ENCODE peak calls at places on chromosomes 11 and 22, in four cellular contexts. H, T, V and F are unnamed samples.

GRCh38 chr11:117752721-117753237 is 44.2 kb downstream of the DSCAML1 start:
- DNase-seq in H (no peak), T (no peak), V (no peak), F (no peak)

GRCh38 chr11:92727769-92728168 is 241.7 kb upstream of the MTNR1B start:
- DNase-seq in H (no peak), T (no peak), V (no peak), F (no peak)

GRCh38 chr11:118885831-118886571 is 2.3 kb downstream of the CXCR5 start:
- DNase-seq in H (no peak), T (no peak), V (no peak), F (no peak)

GRCh38 chr11:123762422-123762821 is 8.1 kb upstream of the OR6X1 start:
- DNase-seq in H (no peak), T (no peak), V (no peak), F (no peak)

GRCh38 chr11:65780770-65781151 is at the start of gene AP5B1:
- DNase-seq in H (no peak), T (peak), V (no peak), F (no peak)

GRCh38 chr11:129723146-129723963 is 92.3 kb upstream of the TMEM45B start:
- DNase-seq in H (no peak), T (no peak), V (no peak), F (no peak)

GRCh38 chr11:68371176-68372041 is 59.0 kb downstream of the LRP5 start:
- DNase-seq in H (no peak), T (peak), V (no peak), F (no peak)

GRCh38 chr22:37095113-37095512 is 14.4 kb downstream of the TMPRSS6 start:
- DNase-seq in H (no peak), T (no peak), V (no peak), F (no peak)

GRCh38 chr11:116605543-116605942 is 167.2 kb downstream of the BUD13 start:
- DNase-seq in H (peak), T (no peak), V (no peak), F (no peak)

GRCh38 chr22:35963237-35963810 is 65.3 kb downstream of the RBFOX2 start:
- DNase-seq in H (no peak), T (no peak), V (no peak), F (no peak)

GRCh38 chr22:27863556-27863955 is 55.5 kb downstream of the PITPNB start:
- DNase-seq in H (no peak), T (no peak), V (no peak), F (no peak)

GRCh38 chr22:44425356-44425755 is 72.7 kb downstream of the RTL6 start:
- DNase-seq in H (no peak), T (no peak), V (no peak), F (no peak)

GRCh38 chr11:12133539-12134238 is 23.3 kb downstream of the MICAL2 start:
- DNase-seq in H (no peak), T (no peak), V (no peak), F (no peak)

GRCh38 chr22:38402204-38402603 is 52.8 kb downstream of the KCNJ4 start:
- DNase-seq in H (no peak), T (no peak), V (no peak), F (no peak)

GRCh38 chr11:62601364-62602140 is at the start of gene MTA2:
- DNase-seq in H (peak), T (peak), V (peak), F (peak)

GRCh38 chr11:272931-273198 is 5.3 kb upstream of the NLRP6 start:
- DNase-seq in H (no peak), T (no peak), V (no peak), F (no peak)

GRCh38 chr11:17383466-17383865 is 5.0 kb downstream of the KCNJ11 start:
- DNase-seq in H (no peak), T (no peak), V (no peak), F (no peak)

GRCh38 chr11:14644396-14645246 is 1.0 kb downstream of the PDE3B start:
- DNase-seq in H (peak), T (no peak), V (no peak), F (no peak)

GRCh38 chr11:108494182-108494581 is 4.0 kb downstream of the POGLUT3 start:
- DNase-seq in H (no peak), T (no peak), V (no peak), F (no peak)

GRCh38 chr11:133746663-133747306 is 98.5 kb downstream of the SPATA19 start:
- DNase-seq in H (no peak), T (no peak), V (no peak), F (no peak)

GRCh38 chr22:38110008-38110862 is at the start of gene BAIAP2L2:
- DNase-seq in H (no peak), T (no peak), V (no peak), F (no peak)

GRCh38 chr11:12117200-12117995 is 7.0 kb downstream of the MICAL2 start:
- DNase-seq in H (no peak), T (no peak), V (no peak), F (peak)

GRCh38 chr11:32893091-32893946 is 708 bp downstream of the QSER1 start:
- DNase-seq in H (peak), T (peak), V (peak), F (no peak)

GRCh38 chr22:36419177-36419911 is 31.6 kb upstream of the MYH9 start:
- DNase-seq in H (no peak), T (peak), V (peak), F (no peak)

GRCh38 chr11:125201525-125202121 is 37.1 kb downstream of the PKNOX2 start:
- DNase-seq in H (no peak), T (no peak), V (no peak), F (no peak)

GRCh38 chr22:32475428-32476010 is 908 bp downstream of the FBXO7 start:
- DNase-seq in H (peak), T (peak), V (no peak), F (no peak)

GRCh38 chr11:1706634-1707400 is 9.8 kb downstream of the KRTAP5-6 start:
- DNase-seq in H (no peak), T (peak), V (no peak), F (no peak)

GRCh38 chr11:91093141-91093540 is 870.3 kb upstream of the CHORDC1 start:
- DNase-seq in H (no peak), T (no peak), V (no peak), F (no peak)

GRCh38 chr11:8092587-8093424 is 11.8 kb downstream of the TUB start:
- DNase-seq in H (peak), T (peak), V (peak), F (peak)

GRCh38 chr22:27966168-27967064 is 47.4 kb upstream of the PITPNB start:
- DNase-seq in H (no peak), T (no peak), V (no peak), F (no peak)

GRCh38 chr11:68414457-68415221 is 45.9 kb upstream of the PPP6R3 start:
- DNase-seq in H (no peak), T (no peak), V (no peak), F (no peak)

GRCh38 chr22:29510542-29510941 is 30.5 kb downstream of the NEFH start:
- DNase-seq in H (no peak), T (no peak), V (no peak), F (no peak)

GRCh38 chr11:121391914-121392313 is 60.2 kb upstream of the SORL1 start:
- DNase-seq in H (no peak), T (no peak), V (no peak), F (no peak)

GRCh38 chr11:75524576-75525432 is 937 bp downstream of the GDPD5 start:
- DNase-seq in H (no peak), T (peak), V (no peak), F (no peak)

GRCh38 chr11:5224538-5225479 is 2.1 kb downstream of the HBB start:
- DNase-seq in H (no peak), T (no peak), V (no peak), F (no peak)

GRCh38 chr11:131447268-131447667 is 76.9 kb downstream of the NTM start:
- DNase-seq in H (no peak), T (no peak), V (no peak), F (no peak)

GRCh38 chr11:47399860-47400812 is 8.3 kb upstream of the SLC39A13 start:
- DNase-seq in H (no peak), T (no peak), V (no peak), F (no peak)

GRCh38 chr22:33404723-33405122 is 346.5 kb upstream of the SYN3 start:
- DNase-seq in H (no peak), T (no peak), V (no peak), F (no peak)